ENCODE peak calls at places on chromosomes 12 and 14, in eight cellular contexts. One of them, this sample, is unnamed.

GRCh38 chr12:123973552-123974341 is 732 bp downstream of the ZNF664 start:
- DNase-seq in fibroblast of villous mesenchyme: no peak
- DNase-seq in fibroblast of pulmonary artery: peak; percentile 17
- DNase-seq in kidney epithelial cell: no peak
- DNase-seq in lower leg skin: peak; percentile 87
- DNase-seq in MCF 10A: peak; percentile 44
- DNase-seq in upper lobe of right lung: peak; percentile 80
- DNase-seq in GM12878: no peak
- DNase-seq in this sample: peak; percentile 48

GRCh38 chr14:51293149-51293925 is 53.3 kb downstream of the TMX1 start:
- DNase-seq in fibroblast of villous mesenchyme: peak; percentile 50
- DNase-seq in fibroblast of pulmonary artery: peak; percentile 65
- DNase-seq in kidney epithelial cell: no peak
- DNase-seq in lower leg skin: no peak
- DNase-seq in MCF 10A: no peak
- DNase-seq in upper lobe of right lung: no peak
- DNase-seq in GM12878: no peak
- DNase-seq in this sample: no peak

GRCh38 chr14:91953170-91953985 is 5.9 kb upstream of the FBLN5 start:
- DNase-seq in fibroblast of villous mesenchyme: no peak
- DNase-seq in fibroblast of pulmonary artery: peak; percentile 7
- DNase-seq in kidney epithelial cell: no peak
- DNase-seq in lower leg skin: no peak
- DNase-seq in MCF 10A: no peak
- DNase-seq in upper lobe of right lung: no peak
- DNase-seq in GM12878: no peak
- DNase-seq in this sample: no peak

GRCh38 chr12:116538076-116538591 is 21.0 kb upstream of the MAP1LC3B2 start:
- DNase-seq in fibroblast of villous mesenchyme: no peak
- DNase-seq in fibroblast of pulmonary artery: no peak
- DNase-seq in kidney epithelial cell: no peak
- DNase-seq in lower leg skin: no peak
- DNase-seq in MCF 10A: no peak
- DNase-seq in upper lobe of right lung: no peak
- DNase-seq in GM12878: peak; percentile 68
- DNase-seq in this sample: no peak

GRCh38 chr14:94548999-94549985 is 11.9 kb upstream of the SERPINA4 start:
- DNase-seq in fibroblast of villous mesenchyme: peak; percentile 30
- DNase-seq in fibroblast of pulmonary artery: peak; percentile 70
- DNase-seq in kidney epithelial cell: peak; percentile 9
- DNase-seq in lower leg skin: peak; percentile 91
- DNase-seq in MCF 10A: peak; percentile 65
- DNase-seq in upper lobe of right lung: no peak
- DNase-seq in GM12878: no peak
- DNase-seq in this sample: no peak

GRCh38 chr12:2170376-2170775 is 117.6 kb downstream of the CACNA1C start:
- DNase-seq in fibroblast of villous mesenchyme: peak; percentile 49
- DNase-seq in fibroblast of pulmonary artery: peak; percentile 40
- DNase-seq in kidney epithelial cell: no peak
- DNase-seq in lower leg skin: peak; percentile 43
- DNase-seq in MCF 10A: peak; percentile 73
- DNase-seq in upper lobe of right lung: no peak
- DNase-seq in GM12878: no peak
- DNase-seq in this sample: no peak

GRCh38 chr12:6271281-6271680 is 39.2 kb upstream of the PLEKHG6 start:
- DNase-seq in fibroblast of villous mesenchyme: no peak
- DNase-seq in fibroblast of pulmonary artery: no peak
- DNase-seq in kidney epithelial cell: no peak
- DNase-seq in lower leg skin: no peak
- DNase-seq in MCF 10A: no peak
- DNase-seq in upper lobe of right lung: peak; percentile 21
- DNase-seq in GM12878: no peak
- DNase-seq in this sample: no peak

GRCh38 chr14:52926994-52927393 is 23.9 kb downstream of the FERMT2 start:
- DNase-seq in fibroblast of villous mesenchyme: peak; percentile 63
- DNase-seq in fibroblast of pulmonary artery: peak; percentile 63
- DNase-seq in kidney epithelial cell: no peak
- DNase-seq in lower leg skin: no peak
- DNase-seq in MCF 10A: peak; percentile 38
- DNase-seq in upper lobe of right lung: no peak
- DNase-seq in GM12878: no peak
- DNase-seq in this sample: no peak

GRCh38 chr12:49797452-49797782 is 30.8 kb downstream of the NCKAP5L start:
- DNase-seq in fibroblast of villous mesenchyme: no peak
- DNase-seq in fibroblast of pulmonary artery: no peak
- DNase-seq in kidney epithelial cell: no peak
- DNase-seq in lower leg skin: no peak
- DNase-seq in MCF 10A: no peak
- DNase-seq in upper lobe of right lung: no peak
- DNase-seq in GM12878: no peak
- DNase-seq in this sample: no peak

DNA sequence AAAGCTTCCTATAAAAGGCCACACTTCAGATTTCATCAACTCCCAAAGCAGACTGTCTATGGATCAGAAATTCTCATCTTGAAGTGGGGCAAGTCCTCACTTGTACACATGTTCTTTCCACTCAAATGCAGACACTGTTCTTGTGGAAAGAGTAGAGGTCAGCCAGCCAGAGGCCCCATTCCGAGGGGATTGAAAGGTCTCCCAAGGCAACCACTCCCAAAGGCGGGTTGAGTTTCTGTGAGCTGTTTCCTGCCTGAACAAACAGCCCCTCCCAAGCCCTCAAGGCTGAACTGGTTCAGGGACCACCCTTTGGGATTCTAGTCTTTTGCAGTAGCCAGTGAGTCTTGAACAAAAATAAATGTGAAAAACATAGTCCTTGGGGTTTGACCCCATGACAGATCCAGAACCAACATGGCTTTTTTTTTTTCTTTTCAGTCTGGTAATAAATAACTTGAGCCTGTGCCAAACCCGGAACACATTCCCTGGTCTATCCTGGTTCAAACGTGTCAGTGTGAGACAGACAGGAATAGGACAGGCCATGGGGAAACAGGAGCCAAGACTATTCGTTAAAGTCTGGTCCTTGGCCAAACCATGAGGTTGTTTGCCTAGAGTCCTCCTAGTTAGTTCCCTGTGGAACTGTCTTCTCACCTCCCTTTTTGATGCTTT is 17.6 kb upstream of the STK38L start:
- DNase-seq in fibroblast of villous mesenchyme: peak; percentile 18
- DNase-seq in fibroblast of pulmonary artery: no peak
- DNase-seq in kidney epithelial cell: no peak
- DNase-seq in lower leg skin: no peak
- DNase-seq in MCF 10A: peak; percentile 65
- DNase-seq in upper lobe of right lung: no peak
- DNase-seq in GM12878: no peak
- DNase-seq in this sample: no peak
- TF ChIP-seq CTCF in fibroblast of villous mesenchyme: no peak
- TF ChIP-seq CTCF in fibroblast of pulmonary artery: no peak
- TF ChIP-seq CTCF in kidney epithelial cell: no peak
- TF ChIP-seq CTCF in lower leg skin: no peak
- TF ChIP-seq CTCF in MCF 10A: no peak
- TF ChIP-seq CTCF in upper lobe of right lung: no peak
- TF ChIP-seq CTCF in GM12878: no peak
- TF ChIP-seq CTCF in this sample: no peak

GRCh38 chr14:38405851-38406630 is 150.1 kb upstream of the CLEC14A start:
- DNase-seq in fibroblast of villous mesenchyme: peak; percentile 89
- DNase-seq in fibroblast of pulmonary artery: peak; percentile 54
- DNase-seq in kidney epithelial cell: no peak
- DNase-seq in lower leg skin: no peak
- DNase-seq in MCF 10A: no peak
- DNase-seq in upper lobe of right lung: no peak
- DNase-seq in GM12878: no peak
- DNase-seq in this sample: no peak
- TF ChIP-seq CTCF in fibroblast of villous mesenchyme: no peak
- TF ChIP-seq CTCF in fibroblast of pulmonary artery: peak; percentile 8
- TF ChIP-seq CTCF in kidney epithelial cell: no peak
- TF ChIP-seq CTCF in lower leg skin: no peak
- TF ChIP-seq CTCF in MCF 10A: no peak
- TF ChIP-seq CTCF in upper lobe of right lung: no peak
- TF ChIP-seq CTCF in GM12878: no peak
- TF ChIP-seq CTCF in this sample: no peak

DNA sequence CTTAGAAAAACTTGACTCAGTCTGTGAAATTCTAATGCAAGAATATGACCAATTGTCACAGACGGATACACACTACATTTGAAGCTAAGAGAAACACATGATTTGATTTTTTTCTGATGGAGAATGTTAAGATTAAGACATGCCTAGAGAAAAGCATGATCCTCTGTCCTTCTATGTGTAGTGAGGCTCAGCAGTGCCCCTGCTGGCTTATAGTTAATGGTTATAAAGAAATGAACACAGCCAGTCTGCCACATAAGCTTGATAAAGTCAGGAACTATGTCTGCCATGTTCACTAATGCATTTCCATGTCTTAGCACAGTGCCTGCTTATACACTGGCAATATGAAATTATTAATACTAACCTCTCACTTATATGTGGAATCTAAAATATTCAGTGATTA is 168.1 kb upstream of the DAAM1 start:
- DNase-seq in fibroblast of villous mesenchyme: peak; percentile 43
- DNase-seq in fibroblast of pulmonary artery: peak; percentile 57
- DNase-seq in kidney epithelial cell: no peak
- DNase-seq in lower leg skin: no peak
- DNase-seq in MCF 10A: peak; percentile 41
- DNase-seq in upper lobe of right lung: no peak
- DNase-seq in GM12878: no peak
- DNase-seq in this sample: no peak
- TF ChIP-seq CTCF in fibroblast of villous mesenchyme: peak; percentile 60
- TF ChIP-seq CTCF in fibroblast of pulmonary artery: peak; percentile 67
- TF ChIP-seq CTCF in kidney epithelial cell: peak; percentile 63
- TF ChIP-seq CTCF in lower leg skin: no peak
- TF ChIP-seq CTCF in MCF 10A: peak; percentile 42
- TF ChIP-seq CTCF in upper lobe of right lung: peak; percentile 45
- TF ChIP-seq CTCF in GM12878: peak; percentile 23
- TF ChIP-seq CTCF in this sample: no peak

GRCh38 chr14:21022686-21023085 is 2.2 kb downstream of the NDRG2 start:
- DNase-seq in fibroblast of villous mesenchyme: no peak
- DNase-seq in fibroblast of pulmonary artery: no peak
- DNase-seq in kidney epithelial cell: no peak
- DNase-seq in lower leg skin: peak; percentile 68
- DNase-seq in MCF 10A: no peak
- DNase-seq in upper lobe of right lung: no peak
- DNase-seq in GM12878: no peak
- DNase-seq in this sample: no peak
- TF ChIP-seq CTCF in fibroblast of villous mesenchyme: no peak
- TF ChIP-seq CTCF in fibroblast of pulmonary artery: no peak
- TF ChIP-seq CTCF in kidney epithelial cell: no peak
- TF ChIP-seq CTCF in lower leg skin: no peak
- TF ChIP-seq CTCF in MCF 10A: no peak
- TF ChIP-seq CTCF in upper lobe of right lung: no peak
- TF ChIP-seq CTCF in GM12878: no peak
- TF ChIP-seq CTCF in this sample: no peak